ENCODE peak calls at places on chromosomes 5 and 9, in ten cellular contexts. W is anterior cingulate cortex; Z is HTR-8/SVneo; E is H9; Y is HAP-1; X is GF-D8; D is GM18507; F is A549; C is T-helper 2 cell; G is activated CD4-positive, alpha-beta T cell treated with anti-CD3 and anti-CD28 coated beads, Interleukin-2, amount 50 U/mL, for 24 hours. T is an unnamed sample.

GRCh38 chr9:135243201-135244190 is 156.0 kb downstream of the OLFM1 start:
- DNase-seq in D (no peak), X (no peak), C (no peak), E (no peak), W (no peak), F (no peak), Z (no peak), Y (no peak), G (no peak), T (no peak)

GRCh38 chr9:15346837-15347236 is 39.8 kb upstream of the TTC39B start:
- DNase-seq in X (no peak), W (no peak), Z (no peak), Y (no peak), F (no peak), D (no peak), G (no peak), C (no peak), E (no peak), T (no peak)

GRCh38 chr9:116421006-116421538 is 266.0 kb upstream of the TRIM32 start:
- DNase-seq in G (no peak), W (no peak), D (no peak), E (no peak), Y (no peak), Z (no peak), X (no peak), F (no peak), C (no peak), T (no peak)

GRCh38 chr9:36924071-36924470 is 110.0 kb downstream of the PAX5 start:
- DNase-seq in Y (no peak), C (no peak), X (no peak), G (peak), F (peak), Z (peak), W (no peak), E (no peak), D (no peak), T (no peak)

GRCh38 chr5:83964235-83964634 is 243.6 kb upstream of the HAPLN1 start:
- DNase-seq in D (no peak), F (no peak), G (no peak), E (no peak), C (no peak), X (peak), Z (no peak), Y (no peak), W (no peak), T (no peak)

GRCh38 chr5:501040-501832 is 23.0 kb downstream of the SLC9A3 start:
- DNase-seq in Y (no peak), W (no peak), Z (no peak), D (no peak), E (no peak), G (no peak), F (no peak), C (no peak), X (no peak), T (no peak)

GRCh38 chr5:174707671-174708070 is 16.7 kb upstream of the MSX2 start:
- DNase-seq in G (no peak), Z (no peak), W (no peak), C (no peak), D (no peak), Y (no peak), F (no peak), E (no peak), X (no peak), T (no peak)

GRCh38 chr9:98176391-98177259 is 15.8 kb downstream of the CORO2A start:
- DNase-seq in W (no peak), G (no peak), D (no peak), Y (no peak), Z (no peak), C (no peak), E (no peak), F (no peak), X (no peak), T (no peak)

GRCh38 chr5:117165068-117165467 is 590.4 kb upstream of the SEMA6A start:
- DNase-seq in X (no peak), D (no peak), F (no peak), W (no peak), Z (no peak), G (no peak), Y (no peak), E (no peak), C (no peak), T (no peak)

GRCh38 chr5:180670586-180671359 is 21.4 kb upstream of the FLT4 start:
- DNase-seq in C (peak), F (peak), G (peak), E (peak), X (peak), Z (peak), D (no peak), W (peak), Y (peak), T (no peak)

GRCh38 chr5:34483442-34484033 is 172.6 kb upstream of the RAI14 start:
- DNase-seq in C (no peak), Z (no peak), X (no peak), F (no peak), Y (peak), G (no peak), D (no peak), W (no peak), E (peak), T (no peak)

GRCh38 chr9:27431573-27431972 is 92.5 kb upstream of the IFNK start:
- DNase-seq in D (no peak), Y (no peak), F (no peak), X (no peak), G (no peak), Z (no peak), W (no peak), C (no peak), E (no peak), T (no peak)

GRCh38 chr5:150577378-150577777 is 63.1 kb upstream of the SYNPO start:
- DNase-seq in X (no peak), W (no peak), C (no peak), D (no peak), F (no peak), E (no peak), Y (no peak), Z (no peak), G (no peak), T (no peak)

GRCh38 chr9:128138001-128138400 is 10.5 kb upstream of the PTGES2 start:
- DNase-seq in W (no peak), F (no peak), Y (no peak), D (no peak), G (no peak), C (no peak), Z (no peak), E (no peak), X (no peak), T (no peak)

GRCh38 chr9:93123561-93124283 is 10.3 kb downstream of the NINJ1 start:
- DNase-seq in Z (no peak), X (no peak), F (no peak), G (no peak), D (no peak), Y (no peak), E (peak), W (no peak), C (no peak), T (no peak)

GRCh38 chr9:97845130-97845529 is 7.9 kb upstream of the FOXE1 start:
- DNase-seq in Z (no peak), W (no peak), G (no peak), X (no peak), E (no peak), D (no peak), Y (no peak), C (no peak), F (no peak), T (no peak)

GRCh38 chr5:124444147-124444775 is 302.2 kb downstream of the ZNF608 start:
- DNase-seq in D (no peak), E (no peak), F (no peak), Y (no peak), X (no peak), C (no peak), W (no peak), Z (no peak), G (no peak), T (no peak)

GRCh38 chr9:1044643-1045042 is 5.5 kb upstream of the DMRT2 start:
- DNase-seq in X (no peak), Z (no peak), D (no peak), F (no peak), E (no peak), G (no peak), Y (no peak), W (no peak), C (no peak), T (no peak)

GRCh38 chr5:139272471-139273321 is 20.8 kb upstream of the MATR3 start:
- DNase-seq in G (no peak), F (no peak), W (no peak), D (no peak), Y (peak), X (peak), E (no peak), C (peak), Z (peak), T (no peak)

GRCh38 chr5:152116926-152117325 is 192.3 kb upstream of the GLRA1 start:
- DNase-seq in G (no peak), F (no peak), Z (no peak), D (no peak), C (no peak), X (no peak), W (no peak), Y (no peak), E (no peak), T (no peak)

GRCh38 chr5:87741891-87742290 is 329.2 kb upstream of the CCNH start:
- DNase-seq in E (no peak), Y (no peak), X (no peak), C (no peak), Z (no peak), G (no peak), F (no peak), W (no peak), D (no peak), T (no peak)

GRCh38 chr5:127556609-127557348 is 39.3 kb downstream of the PRRC1 start:
- DNase-seq in G (no peak), W (no peak), X (no peak), C (no peak), D (no peak), F (no peak), Y (no peak), Z (no peak), E (no peak), T (no peak)

GRCh38 chr9:89312154-89312616 is 1.2 kb downstream of the CKS2 start:
- DNase-seq in E (no peak), W (no peak), F (no peak), Y (peak), C (no peak), Z (no peak), G (no peak), X (no peak), D (no peak), T (no peak)

GRCh38 chr5:133401731-133402347 is 210.5 kb downstream of the FSTL4 start:
- DNase-seq in E (no peak), Z (no peak), W (no peak), C (no peak), D (no peak), Y (no peak), X (no peak), F (no peak), G (no peak), T (peak)

GRCh38 chr5:395921-396714 is 46.9 kb upstream of the EXOC3 start:
- DNase-seq in F (no peak), W (no peak), D (no peak), C (no peak), E (no peak), Z (no peak), X (no peak), G (no peak), Y (no peak), T (peak)